ENCODE peak calls at places on chromosomes 6 and 20, in nine cellular contexts. One of them, this sample, is unnamed.

GRCh38 chr6:127869772-127870404 is 31.0 kb downstream of the THEMIS start:
- DNase-seq in T-helper 1 cell: no peak
- DNase-seq in A549: no peak
- DNase-seq in stimulated activated naive CD4-positive, alpha-beta T cell treated with Interleukin-2 at 50 U/mL for 16 hours: no peak
- DNase-seq in endodermal cell: peak; percentile 39
- DNase-seq in ovary: no peak
- DNase-seq in SW 1271: no peak
- DNase-seq in kidney glomerular epithelial cell: no peak
- DNase-seq in hepatocyte: no peak
- DNase-seq in this sample: no peak

GRCh38 chr20:37789408-37789807 is 95.6 kb downstream of the CTNNBL1 start:
- DNase-seq in T-helper 1 cell: no peak
- DNase-seq in ovary: no peak
- DNase-seq in hepatocyte: no peak
- DNase-seq in stimulated activated naive CD4-positive, alpha-beta T cell treated with Interleukin-2 at 50 U/mL for 16 hours: no peak
- DNase-seq in endodermal cell: no peak
- DNase-seq in SW 1271: no peak
- DNase-seq in kidney glomerular epithelial cell: no peak
- DNase-seq in A549: no peak
- DNase-seq in this sample: no peak

GRCh38 chr6:24719125-24719931 is at the start of gene C6orf62:
- DNase-seq in kidney glomerular epithelial cell: no peak
- DNase-seq in hepatocyte: peak; percentile 43
- DNase-seq in ovary: peak; percentile 33
- DNase-seq in SW 1271: no peak
- DNase-seq in A549: no peak
- DNase-seq in endodermal cell: peak; percentile 53
- DNase-seq in T-helper 1 cell: peak; percentile 11
- DNase-seq in stimulated activated naive CD4-positive, alpha-beta T cell treated with Interleukin-2 at 50 U/mL for 16 hours: peak; percentile 70
- DNase-seq in this sample: peak; percentile 8

GRCh38 chr6:170091000-170091638 is 199.8 kb downstream of the DLL1 start:
- DNase-seq in stimulated activated naive CD4-positive, alpha-beta T cell treated with Interleukin-2 at 50 U/mL for 16 hours: no peak
- DNase-seq in T-helper 1 cell: no peak
- DNase-seq in kidney glomerular epithelial cell: no peak
- DNase-seq in endodermal cell: peak; percentile 60
- DNase-seq in SW 1271: no peak
- DNase-seq in ovary: no peak
- DNase-seq in hepatocyte: no peak
- DNase-seq in A549: no peak
- DNase-seq in this sample: no peak

GRCh38 chr6:91020741-91021140 is 433.9 kb upstream of the MAP3K7 start:
- DNase-seq in A549: no peak
- DNase-seq in ovary: no peak
- DNase-seq in kidney glomerular epithelial cell: no peak
- DNase-seq in SW 1271: no peak
- DNase-seq in endodermal cell: no peak
- DNase-seq in hepatocyte: no peak
- DNase-seq in stimulated activated naive CD4-positive, alpha-beta T cell treated with Interleukin-2 at 50 U/mL for 16 hours: no peak
- DNase-seq in T-helper 1 cell: no peak
- DNase-seq in this sample: no peak

GRCh38 chr20:46965477-46965876 is 70.8 kb downstream of the EYA2 start:
- DNase-seq in stimulated activated naive CD4-positive, alpha-beta T cell treated with Interleukin-2 at 50 U/mL for 16 hours: no peak
- DNase-seq in T-helper 1 cell: no peak
- DNase-seq in A549: no peak
- DNase-seq in hepatocyte: no peak
- DNase-seq in kidney glomerular epithelial cell: peak; percentile 16
- DNase-seq in SW 1271: no peak
- DNase-seq in endodermal cell: no peak
- DNase-seq in ovary: no peak
- DNase-seq in this sample: no peak

GRCh38 chr6:20826378-20826777 is 292.1 kb downstream of the CDKAL1 start:
- DNase-seq in A549: no peak
- DNase-seq in hepatocyte: no peak
- DNase-seq in ovary: no peak
- DNase-seq in endodermal cell: no peak
- DNase-seq in T-helper 1 cell: no peak
- DNase-seq in SW 1271: no peak
- DNase-seq in stimulated activated naive CD4-positive, alpha-beta T cell treated with Interleukin-2 at 50 U/mL for 16 hours: no peak
- DNase-seq in kidney glomerular epithelial cell: peak; percentile 24
- DNase-seq in this sample: no peak

GRCh38 chr6:157381631-157382621 is 936 bp downstream of the ZDHHC14 start:
- DNase-seq in ovary: peak; percentile 68
- DNase-seq in stimulated activated naive CD4-positive, alpha-beta T cell treated with Interleukin-2 at 50 U/mL for 16 hours: peak; percentile 43
- DNase-seq in A549: peak; percentile 38
- DNase-seq in hepatocyte: peak; percentile 77
- DNase-seq in T-helper 1 cell: peak; percentile 42
- DNase-seq in SW 1271: peak; percentile 28
- DNase-seq in kidney glomerular epithelial cell: peak; percentile 44
- DNase-seq in endodermal cell: peak; percentile 73
- DNase-seq in this sample: peak; percentile 58

GRCh38 chr20:44035924-44036323 is 121.3 kb downstream of the TOX2 start:
- DNase-seq in SW 1271: no peak
- DNase-seq in endodermal cell: no peak
- DNase-seq in T-helper 1 cell: no peak
- DNase-seq in kidney glomerular epithelial cell: no peak
- DNase-seq in stimulated activated naive CD4-positive, alpha-beta T cell treated with Interleukin-2 at 50 U/mL for 16 hours: no peak
- DNase-seq in ovary: no peak
- DNase-seq in hepatocyte: no peak
- DNase-seq in A549: no peak
- DNase-seq in this sample: no peak

This sample was measured in endothelial cell.